ENCODE peak calls at places on chromosomes 12 and 14, in eight cellular contexts. One of them, this sample, is unnamed.

GRCh38 chr14:103207038-103207403 is 83.8 kb downstream of the TNFAIP2 start:
- DNase-seq in A549: no peak
- DNase-seq in pancreas: no peak
- DNase-seq in CD4-positive, alpha-beta T cell: no peak
- DNase-seq in NCI-H1105: no peak
- DNase-seq in HEK293T: no peak
- DNase-seq in EL: peak; percentile 64
- DNase-seq in stimulated activated CD4-positive, alpha-beta T cell treated with anti-CD3 and anti-CD28 coated beads, TNF-alpha, amount 100 ng/mL, for 1 hour: no peak
- DNase-seq in this sample: peak; percentile 94

GRCh38 chr14:67987596-67987995 is 168.0 kb downstream of the RAD51B start:
- DNase-seq in A549: no peak
- DNase-seq in pancreas: no peak
- DNase-seq in CD4-positive, alpha-beta T cell: no peak
- DNase-seq in NCI-H1105: no peak
- DNase-seq in HEK293T: no peak
- DNase-seq in EL: peak; percentile 78
- DNase-seq in stimulated activated CD4-positive, alpha-beta T cell treated with anti-CD3 and anti-CD28 coated beads, TNF-alpha, amount 100 ng/mL, for 1 hour: no peak
- DNase-seq in this sample: no peak

GRCh38 chr12:6363330-6364036 is 11.9 kb downstream of the SCNN1A start:
- DNase-seq in A549: peak; percentile 97
- DNase-seq in pancreas: peak; percentile 87
- DNase-seq in CD4-positive, alpha-beta T cell: peak; percentile 54
- DNase-seq in NCI-H1105: no peak
- DNase-seq in HEK293T: peak; percentile 87
- DNase-seq in EL: peak; percentile 63
- DNase-seq in stimulated activated CD4-positive, alpha-beta T cell treated with anti-CD3 and anti-CD28 coated beads, TNF-alpha, amount 100 ng/mL, for 1 hour: no peak
- DNase-seq in this sample: peak; percentile 91

GRCh38 chr12:121519227-121519626 is 61.6 kb downstream of the KDM2B start:
- DNase-seq in A549: no peak
- DNase-seq in pancreas: no peak
- DNase-seq in CD4-positive, alpha-beta T cell: no peak
- DNase-seq in NCI-H1105: no peak
- DNase-seq in HEK293T: no peak
- DNase-seq in EL: no peak
- DNase-seq in stimulated activated CD4-positive, alpha-beta T cell treated with anti-CD3 and anti-CD28 coated beads, TNF-alpha, amount 100 ng/mL, for 1 hour: no peak
- DNase-seq in this sample: no peak

GRCh38 chr14:28101992-28102391 is 664.6 kb upstream of the FOXG1 start:
- DNase-seq in A549: no peak
- DNase-seq in pancreas: no peak
- DNase-seq in CD4-positive, alpha-beta T cell: no peak
- DNase-seq in NCI-H1105: peak; percentile 82
- DNase-seq in HEK293T: no peak
- DNase-seq in EL: no peak
- DNase-seq in stimulated activated CD4-positive, alpha-beta T cell treated with anti-CD3 and anti-CD28 coated beads, TNF-alpha, amount 100 ng/mL, for 1 hour: no peak
- DNase-seq in this sample: no peak

GRCh38 chr12:17062296-17063061 is 456.5 kb upstream of the LMO3 start:
- DNase-seq in A549: no peak
- DNase-seq in pancreas: no peak
- DNase-seq in CD4-positive, alpha-beta T cell: no peak
- DNase-seq in NCI-H1105: peak; percentile 49
- DNase-seq in HEK293T: no peak
- DNase-seq in EL: no peak
- DNase-seq in stimulated activated CD4-positive, alpha-beta T cell treated with anti-CD3 and anti-CD28 coated beads, TNF-alpha, amount 100 ng/mL, for 1 hour: no peak
- DNase-seq in this sample: no peak

GRCh38 chr12:1644113-1644512 is 15.1 kb downstream of the WNT5B start:
- DNase-seq in A549: no peak
- DNase-seq in pancreas: no peak
- DNase-seq in CD4-positive, alpha-beta T cell: no peak
- DNase-seq in NCI-H1105: no peak
- DNase-seq in HEK293T: no peak
- DNase-seq in EL: no peak
- DNase-seq in stimulated activated CD4-positive, alpha-beta T cell treated with anti-CD3 and anti-CD28 coated beads, TNF-alpha, amount 100 ng/mL, for 1 hour: no peak
- DNase-seq in this sample: no peak

GRCh38 chr14:104932676-104933631 is 8.3 kb downstream of the PLD4 start:
- DNase-seq in A549: peak; percentile 89
- DNase-seq in pancreas: peak; percentile 96
- DNase-seq in CD4-positive, alpha-beta T cell: peak; percentile 83
- DNase-seq in NCI-H1105: peak; percentile 78
- DNase-seq in HEK293T: peak; percentile 95
- DNase-seq in EL: peak; percentile 91
- DNase-seq in stimulated activated CD4-positive, alpha-beta T cell treated with anti-CD3 and anti-CD28 coated beads, TNF-alpha, amount 100 ng/mL, for 1 hour: peak; percentile 45
- DNase-seq in this sample: peak; percentile 95

GRCh38 chr14:101937926-101938767 is 26.2 kb upstream of the DYNC1H1 start:
- DNase-seq in A549: no peak
- DNase-seq in pancreas: no peak
- DNase-seq in CD4-positive, alpha-beta T cell: no peak
- DNase-seq in NCI-H1105: no peak
- DNase-seq in HEK293T: no peak
- DNase-seq in EL: no peak
- DNase-seq in stimulated activated CD4-positive, alpha-beta T cell treated with anti-CD3 and anti-CD28 coated beads, TNF-alpha, amount 100 ng/mL, for 1 hour: no peak
- DNase-seq in this sample: peak; percentile 49

GRCh38 chr14:87944987-87945604 is 47.9 kb downstream of the GALC start:
- DNase-seq in A549: no peak
- DNase-seq in pancreas: no peak
- DNase-seq in CD4-positive, alpha-beta T cell: no peak
- DNase-seq in NCI-H1105: peak; percentile 18
- DNase-seq in HEK293T: peak; percentile 9
- DNase-seq in EL: peak; percentile 51
- DNase-seq in stimulated activated CD4-positive, alpha-beta T cell treated with anti-CD3 and anti-CD28 coated beads, TNF-alpha, amount 100 ng/mL, for 1 hour: no peak
- DNase-seq in this sample: no peak

GRCh38 chr12:68326720-68327119 is 5.4 kb downstream of the MDM1 start:
- DNase-seq in A549: no peak
- DNase-seq in pancreas: no peak
- DNase-seq in CD4-positive, alpha-beta T cell: no peak
- DNase-seq in NCI-H1105: no peak
- DNase-seq in HEK293T: no peak
- DNase-seq in EL: no peak
- DNase-seq in stimulated activated CD4-positive, alpha-beta T cell treated with anti-CD3 and anti-CD28 coated beads, TNF-alpha, amount 100 ng/mL, for 1 hour: no peak
- DNase-seq in this sample: no peak

GRCh38 chr12:95848575-95849388 is 10.0 kb upstream of the SNRPF start:
- DNase-seq in A549: peak; percentile 55
- DNase-seq in pancreas: no peak
- DNase-seq in CD4-positive, alpha-beta T cell: no peak
- DNase-seq in NCI-H1105: peak; percentile 26
- DNase-seq in HEK293T: peak; percentile 20
- DNase-seq in EL: peak; percentile 42
- DNase-seq in stimulated activated CD4-positive, alpha-beta T cell treated with anti-CD3 and anti-CD28 coated beads, TNF-alpha, amount 100 ng/mL, for 1 hour: no peak
- DNase-seq in this sample: no peak

GRCh38 chr12:51371295-51371953 is 19.8 kb downstream of the GALNT6 start:
- DNase-seq in A549: peak; percentile 97
- DNase-seq in pancreas: no peak
- DNase-seq in CD4-positive, alpha-beta T cell: no peak
- DNase-seq in NCI-H1105: no peak
- DNase-seq in HEK293T: peak; percentile 55
- DNase-seq in EL: peak; percentile 99
- DNase-seq in stimulated activated CD4-positive, alpha-beta T cell treated with anti-CD3 and anti-CD28 coated beads, TNF-alpha, amount 100 ng/mL, for 1 hour: no peak
- DNase-seq in this sample: peak; percentile 73

GRCh38 chr14:24639270-24639669 is 5.3 kb upstream of the GZMB start:
- DNase-seq in A549: no peak
- DNase-seq in pancreas: no peak
- DNase-seq in CD4-positive, alpha-beta T cell: no peak
- DNase-seq in NCI-H1105: no peak
- DNase-seq in HEK293T: no peak
- DNase-seq in EL: no peak
- DNase-seq in stimulated activated CD4-positive, alpha-beta T cell treated with anti-CD3 and anti-CD28 coated beads, TNF-alpha, amount 100 ng/mL, for 1 hour: no peak
- DNase-seq in this sample: no peak

GRCh38 chr12:65740873-65741600 is 83.2 kb upstream of the HMGA2 start:
- DNase-seq in A549: peak; percentile 82
- DNase-seq in pancreas: peak; percentile 84
- DNase-seq in CD4-positive, alpha-beta T cell: peak; percentile 23
- DNase-seq in NCI-H1105: no peak
- DNase-seq in HEK293T: peak; percentile 92
- DNase-seq in EL: peak; percentile 88
- DNase-seq in stimulated activated CD4-positive, alpha-beta T cell treated with anti-CD3 and anti-CD28 coated beads, TNF-alpha, amount 100 ng/mL, for 1 hour: no peak
- DNase-seq in this sample: peak; percentile 85

GRCh38 chr14:53458368-53458814 is 305.3 kb upstream of the DDHD1 start:
- DNase-seq in A549: peak; percentile 42
- DNase-seq in pancreas: no peak
- DNase-seq in CD4-positive, alpha-beta T cell: no peak
- DNase-seq in NCI-H1105: no peak
- DNase-seq in HEK293T: no peak
- DNase-seq in EL: peak; percentile 86
- DNase-seq in stimulated activated CD4-positive, alpha-beta T cell treated with anti-CD3 and anti-CD28 coated beads, TNF-alpha, amount 100 ng/mL, for 1 hour: no peak
- DNase-seq in this sample: no peak

GRCh38 chr14:20179880-20180279 is 10.8 kb upstream of the OR11G2 start:
- DNase-seq in A549: no peak
- DNase-seq in pancreas: no peak
- DNase-seq in CD4-positive, alpha-beta T cell: no peak
- DNase-seq in NCI-H1105: no peak
- DNase-seq in HEK293T: no peak
- DNase-seq in EL: no peak
- DNase-seq in stimulated activated CD4-positive, alpha-beta T cell treated with anti-CD3 and anti-CD28 coated beads, TNF-alpha, amount 100 ng/mL, for 1 hour: no peak
- DNase-seq in this sample: no peak

GRCh38 chr12:6701078-6701768 is 608 bp upstream of the PIANP start:
- DNase-seq in A549: no peak
- DNase-seq in pancreas: no peak
- DNase-seq in CD4-positive, alpha-beta T cell: no peak
- DNase-seq in NCI-H1105: no peak
- DNase-seq in HEK293T: no peak
- DNase-seq in EL: peak; percentile 41
- DNase-seq in stimulated activated CD4-positive, alpha-beta T cell treated with anti-CD3 and anti-CD28 coated beads, TNF-alpha, amount 100 ng/mL, for 1 hour: no peak
- DNase-seq in this sample: no peak

GRCh38 chr14:36807727-36808126 is 146.1 kb downstream of the PAX9 start:
- DNase-seq in A549: no peak
- DNase-seq in pancreas: no peak
- DNase-seq in CD4-positive, alpha-beta T cell: no peak
- DNase-seq in NCI-H1105: peak; percentile 94
- DNase-seq in HEK293T: no peak
- DNase-seq in EL: no peak
- DNase-seq in stimulated activated CD4-positive, alpha-beta T cell treated with anti-CD3 and anti-CD28 coated beads, TNF-alpha, amount 100 ng/mL, for 1 hour: no peak
- DNase-seq in this sample: no peak

GRCh38 chr12:6950944-6951540 is at the start of gene PTPN6:
- DNase-seq in A549: no peak
- DNase-seq in pancreas: peak; percentile 65
- DNase-seq in CD4-positive, alpha-beta T cell: no peak
- DNase-seq in NCI-H1105: no peak
- DNase-seq in HEK293T: no peak
- DNase-seq in EL: no peak
- DNase-seq in stimulated activated CD4-positive, alpha-beta T cell treated with anti-CD3 and anti-CD28 coated beads, TNF-alpha, amount 100 ng/mL, for 1 hour: no peak
- DNase-seq in this sample: peak; percentile 75

GRCh38 chr12:116366456-116366776 is 88.9 kb upstream of the MED13L start:
- DNase-seq in A549: no peak
- DNase-seq in pancreas: peak; percentile 89
- DNase-seq in CD4-positive, alpha-beta T cell: no peak
- DNase-seq in NCI-H1105: peak; percentile 93
- DNase-seq in HEK293T: no peak
- DNase-seq in EL: no peak
- DNase-seq in stimulated activated CD4-positive, alpha-beta T cell treated with anti-CD3 and anti-CD28 coated beads, TNF-alpha, amount 100 ng/mL, for 1 hour: no peak
- DNase-seq in this sample: peak; percentile 71

GRCh38 chr14:39102265-39102968 is 618 bp downstream of the SEC23A start:
- DNase-seq in A549: peak; percentile 34
- DNase-seq in pancreas: no peak
- DNase-seq in CD4-positive, alpha-beta T cell: no peak
- DNase-seq in NCI-H1105: no peak
- DNase-seq in HEK293T: peak; percentile 26
- DNase-seq in EL: peak; percentile 52
- DNase-seq in stimulated activated CD4-positive, alpha-beta T cell treated with anti-CD3 and anti-CD28 coated beads, TNF-alpha, amount 100 ng/mL, for 1 hour: no peak
- DNase-seq in this sample: no peak

GRCh38 chr14:75631453-75631831 is 29.2 kb downstream of the ERG28 start:
- DNase-seq in A549: no peak
- DNase-seq in pancreas: no peak
- DNase-seq in CD4-positive, alpha-beta T cell: no peak
- DNase-seq in NCI-H1105: no peak
- DNase-seq in HEK293T: no peak
- DNase-seq in EL: no peak
- DNase-seq in stimulated activated CD4-positive, alpha-beta T cell treated with anti-CD3 and anti-CD28 coated beads, TNF-alpha, amount 100 ng/mL, for 1 hour: no peak
- DNase-seq in this sample: no peak

GRCh38 chr12:124715121-124715990 is 147.9 kb upstream of the NCOR2 start:
- DNase-seq in A549: no peak
- DNase-seq in pancreas: no peak
- DNase-seq in CD4-positive, alpha-beta T cell: no peak
- DNase-seq in NCI-H1105: no peak
- DNase-seq in HEK293T: peak; percentile 48
- DNase-seq in EL: peak; percentile 46
- DNase-seq in stimulated activated CD4-positive, alpha-beta T cell treated with anti-CD3 and anti-CD28 coated beads, TNF-alpha, amount 100 ng/mL, for 1 hour: no peak
- DNase-seq in this sample: no peak

GRCh38 chr12:67475725-67476124 is 172.8 kb upstream of the DYRK2 start:
- DNase-seq in A549: no peak
- DNase-seq in pancreas: no peak
- DNase-seq in CD4-positive, alpha-beta T cell: no peak
- DNase-seq in NCI-H1105: no peak
- DNase-seq in HEK293T: no peak
- DNase-seq in EL: no peak
- DNase-seq in stimulated activated CD4-positive, alpha-beta T cell treated with anti-CD3 and anti-CD28 coated beads, TNF-alpha, amount 100 ng/mL, for 1 hour: no peak
- DNase-seq in this sample: no peak

GRCh38 chr14:64788706-64789105 is 84.5 kb downstream of the PLEKHG3 start:
- DNase-seq in A549: peak; percentile 46
- DNase-seq in pancreas: no peak
- DNase-seq in CD4-positive, alpha-beta T cell: no peak
- DNase-seq in NCI-H1105: no peak
- DNase-seq in HEK293T: no peak
- DNase-seq in EL: peak; percentile 92
- DNase-seq in stimulated activated CD4-positive, alpha-beta T cell treated with anti-CD3 and anti-CD28 coated beads, TNF-alpha, amount 100 ng/mL, for 1 hour: no peak
- DNase-seq in this sample: no peak

GRCh38 chr12:123471374-123472068 is 13.6 kb downstream of the SNRNP35 start:
- DNase-seq in A549: peak; percentile 28
- DNase-seq in pancreas: no peak
- DNase-seq in CD4-positive, alpha-beta T cell: no peak
- DNase-seq in NCI-H1105: no peak
- DNase-seq in HEK293T: no peak
- DNase-seq in EL: peak; percentile 52
- DNase-seq in stimulated activated CD4-positive, alpha-beta T cell treated with anti-CD3 and anti-CD28 coated beads, TNF-alpha, amount 100 ng/mL, for 1 hour: no peak
- DNase-seq in this sample: no peak

GRCh38 chr12:29752121-29752520 is 31.6 kb downstream of the TMTC1 start:
- DNase-seq in A549: no peak
- DNase-seq in pancreas: no peak
- DNase-seq in CD4-positive, alpha-beta T cell: no peak
- DNase-seq in NCI-H1105: no peak
- DNase-seq in HEK293T: no peak
- DNase-seq in EL: no peak
- DNase-seq in stimulated activated CD4-positive, alpha-beta T cell treated with anti-CD3 and anti-CD28 coated beads, TNF-alpha, amount 100 ng/mL, for 1 hour: no peak
- DNase-seq in this sample: no peak

GRCh38 chr14:101187017-101187815 is 283.7 kb upstream of the RTL1 start:
- DNase-seq in A549: no peak
- DNase-seq in pancreas: no peak
- DNase-seq in CD4-positive, alpha-beta T cell: no peak
- DNase-seq in NCI-H1105: no peak
- DNase-seq in HEK293T: no peak
- DNase-seq in EL: no peak
- DNase-seq in stimulated activated CD4-positive, alpha-beta T cell treated with anti-CD3 and anti-CD28 coated beads, TNF-alpha, amount 100 ng/mL, for 1 hour: no peak
- DNase-seq in this sample: no peak

GRCh38 chr12:15931590-15932053 is 20.5 kb downstream of the DERA start:
- DNase-seq in A549: no peak
- DNase-seq in pancreas: no peak
- DNase-seq in CD4-positive, alpha-beta T cell: no peak
- DNase-seq in NCI-H1105: no peak
- DNase-seq in HEK293T: no peak
- DNase-seq in EL: no peak
- DNase-seq in stimulated activated CD4-positive, alpha-beta T cell treated with anti-CD3 and anti-CD28 coated beads, TNF-alpha, amount 100 ng/mL, for 1 hour: no peak
- DNase-seq in this sample: no peak

GRCh38 chr14:93343266-93343665 is 3.7 kb upstream of the COX8C start:
- DNase-seq in A549: no peak
- DNase-seq in pancreas: no peak
- DNase-seq in CD4-positive, alpha-beta T cell: no peak
- DNase-seq in NCI-H1105: no peak
- DNase-seq in HEK293T: no peak
- DNase-seq in EL: no peak
- DNase-seq in stimulated activated CD4-positive, alpha-beta T cell treated with anti-CD3 and anti-CD28 coated beads, TNF-alpha, amount 100 ng/mL, for 1 hour: no peak
- DNase-seq in this sample: no peak

GRCh38 chr12:119365451-119365850 is 30.9 kb downstream of the CCDC60 start:
- DNase-seq in A549: no peak
- DNase-seq in pancreas: no peak
- DNase-seq in CD4-positive, alpha-beta T cell: no peak
- DNase-seq in NCI-H1105: no peak
- DNase-seq in HEK293T: no peak
- DNase-seq in EL: no peak
- DNase-seq in stimulated activated CD4-positive, alpha-beta T cell treated with anti-CD3 and anti-CD28 coated beads, TNF-alpha, amount 100 ng/mL, for 1 hour: no peak
- DNase-seq in this sample: no peak

GRCh38 chr12:9752145-9752717 is 8.5 kb downstream of the CD69 start:
- DNase-seq in A549: no peak
- DNase-seq in pancreas: no peak
- DNase-seq in CD4-positive, alpha-beta T cell: no peak
- DNase-seq in NCI-H1105: no peak
- DNase-seq in HEK293T: no peak
- DNase-seq in EL: no peak
- DNase-seq in stimulated activated CD4-positive, alpha-beta T cell treated with anti-CD3 and anti-CD28 coated beads, TNF-alpha, amount 100 ng/mL, for 1 hour: no peak
- DNase-seq in this sample: no peak

GRCh38 chr12:32357601-32358249 is 41.6 kb upstream of the FGD4 start:
- DNase-seq in A549: no peak
- DNase-seq in pancreas: no peak
- DNase-seq in CD4-positive, alpha-beta T cell: no peak
- DNase-seq in NCI-H1105: no peak
- DNase-seq in HEK293T: no peak
- DNase-seq in EL: no peak
- DNase-seq in stimulated activated CD4-positive, alpha-beta T cell treated with anti-CD3 and anti-CD28 coated beads, TNF-alpha, amount 100 ng/mL, for 1 hour: no peak
- DNase-seq in this sample: no peak